ENCODE peak calls at places on chromosomes 7 and 10, in ten cellular contexts. One of them, this sample, is unnamed.
A peak's percentile ranks its signal among the peaks of the same experiment; 100 is the strongest.

GRCh38 chr7:102890292-102890970 is 22.4 kb upstream of the LRRC17 start:
- DNase-seq in CD4-positive, CD25-positive, alpha-beta regulatory T cell: no peak
- DNase-seq in A549: no peak
- DNase-seq in BE2C: no peak
- DNase-seq in colonic mucosa: no peak
- DNase-seq in OCI-LY7: no peak
- DNase-seq in psoas muscle: no peak
- DNase-seq in mesenchymal stem cell: peak; percentile 68
- DNase-seq in lung: no peak
- DNase-seq in body of pancreas: no peak
- DNase-seq in this sample: no peak

GRCh38 chr10:60446855-60447254 is 57.2 kb upstream of the ANK3 start:
- DNase-seq in CD4-positive, CD25-positive, alpha-beta regulatory T cell: no peak
- DNase-seq in A549: no peak
- DNase-seq in BE2C: no peak
- DNase-seq in colonic mucosa: no peak
- DNase-seq in OCI-LY7: no peak
- DNase-seq in psoas muscle: no peak
- DNase-seq in mesenchymal stem cell: no peak
- DNase-seq in lung: no peak
- DNase-seq in body of pancreas: peak; percentile 51
- DNase-seq in this sample: no peak

GRCh38 chr10:100730739-100731602 is 14.4 kb upstream of the PAX2 start:
- DNase-seq in CD4-positive, CD25-positive, alpha-beta regulatory T cell: no peak
- DNase-seq in A549: peak; percentile 71
- DNase-seq in BE2C: no peak
- DNase-seq in colonic mucosa: peak; percentile 58
- DNase-seq in OCI-LY7: no peak
- DNase-seq in psoas muscle: no peak
- DNase-seq in mesenchymal stem cell: peak; percentile 22
- DNase-seq in lung: no peak
- DNase-seq in body of pancreas: peak; percentile 25
- DNase-seq in this sample: peak; percentile 82

GRCh38 chr7:1368150-1368681 is 91.1 kb downstream of the MICALL2 start:
- DNase-seq in CD4-positive, CD25-positive, alpha-beta regulatory T cell: no peak
- DNase-seq in A549: no peak
- DNase-seq in BE2C: no peak
- DNase-seq in colonic mucosa: no peak
- DNase-seq in OCI-LY7: no peak
- DNase-seq in psoas muscle: no peak
- DNase-seq in mesenchymal stem cell: no peak
- DNase-seq in lung: no peak
- DNase-seq in body of pancreas: no peak
- DNase-seq in this sample: peak; percentile 36

GRCh38 chr10:13518076-13518692 is 10.6 kb downstream of the BEND7 start:
- DNase-seq in CD4-positive, CD25-positive, alpha-beta regulatory T cell: no peak
- DNase-seq in A549: no peak
- DNase-seq in BE2C: no peak
- DNase-seq in colonic mucosa: no peak
- DNase-seq in OCI-LY7: no peak
- DNase-seq in psoas muscle: no peak
- DNase-seq in mesenchymal stem cell: peak; percentile 19
- DNase-seq in lung: no peak
- DNase-seq in body of pancreas: no peak
- DNase-seq in this sample: peak; percentile 41

GRCh38 chr10:116274141-116274861 is 1.3 kb upstream of the GFRA1 start:
- DNase-seq in CD4-positive, CD25-positive, alpha-beta regulatory T cell: no peak
- DNase-seq in A549: peak; percentile 20
- DNase-seq in BE2C: no peak
- DNase-seq in colonic mucosa: no peak
- DNase-seq in OCI-LY7: no peak
- DNase-seq in psoas muscle: no peak
- DNase-seq in mesenchymal stem cell: peak; percentile 55
- DNase-seq in lung: no peak
- DNase-seq in body of pancreas: no peak
- DNase-seq in this sample: no peak

GRCh38 chr10:28669227-28670173 is 7.8 kb upstream of the BAMBI start:
- DNase-seq in CD4-positive, CD25-positive, alpha-beta regulatory T cell: no peak
- DNase-seq in A549: no peak
- DNase-seq in BE2C: no peak
- DNase-seq in colonic mucosa: no peak
- DNase-seq in OCI-LY7: no peak
- DNase-seq in psoas muscle: no peak
- DNase-seq in mesenchymal stem cell: no peak
- DNase-seq in lung: no peak
- DNase-seq in body of pancreas: peak; percentile 5
- DNase-seq in this sample: no peak

GRCh38 chr7:114422478-114423217 is 8.0 kb downstream of the FOXP2 start:
- DNase-seq in CD4-positive, CD25-positive, alpha-beta regulatory T cell: no peak
- DNase-seq in A549: no peak
- DNase-seq in BE2C: no peak
- DNase-seq in colonic mucosa: no peak
- DNase-seq in OCI-LY7: no peak
- DNase-seq in psoas muscle: no peak
- DNase-seq in mesenchymal stem cell: no peak
- DNase-seq in lung: no peak
- DNase-seq in body of pancreas: no peak
- DNase-seq in this sample: no peak

DNA sequence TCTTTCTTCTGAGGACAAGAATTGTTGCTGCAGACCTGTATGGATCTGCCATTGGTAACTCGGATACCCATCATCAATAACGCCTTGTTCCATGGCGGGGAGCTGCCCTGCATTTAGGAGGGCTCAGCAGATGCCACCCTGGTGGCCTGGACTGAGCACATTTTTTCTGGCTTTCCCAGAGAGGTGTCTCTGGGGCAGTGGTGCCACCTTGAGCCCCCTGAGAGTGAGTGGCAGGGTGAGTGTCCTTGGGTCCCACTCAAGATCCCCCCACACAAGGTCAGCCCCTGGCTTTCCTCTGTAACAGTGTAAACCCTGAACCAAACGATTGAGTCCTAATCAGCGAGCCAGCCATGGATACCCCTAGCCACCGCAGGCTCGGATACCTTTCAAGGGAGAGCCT is 258.6 kb downstream of the GLRX3 start:
- DNase-seq in CD4-positive, CD25-positive, alpha-beta regulatory T cell: no peak
- DNase-seq in A549: no peak
- DNase-seq in BE2C: no peak
- DNase-seq in colonic mucosa: no peak
- DNase-seq in OCI-LY7: no peak
- DNase-seq in psoas muscle: no peak
- DNase-seq in mesenchymal stem cell: no peak
- DNase-seq in lung: no peak
- DNase-seq in body of pancreas: no peak
- DNase-seq in this sample: no peak
- H3K9me3 ChIP-seq in CD4-positive, CD25-positive, alpha-beta regulatory T cell: peaks cover 4% of the 10 kb centered on the region
- H3K9me3 ChIP-seq in A549: no peaks in the 10 kb centered on the region
- H3K9me3 ChIP-seq in BE2C: no peaks in the 10 kb centered on the region
- H3K9me3 ChIP-seq in colonic mucosa: no peaks in the 10 kb centered on the region
- H3K9me3 ChIP-seq in OCI-LY7: peaks cover 8% of the 10 kb centered on the region
- H3K9me3 ChIP-seq in psoas muscle: peaks cover 5% of the 10 kb centered on the region
- H3K9me3 ChIP-seq in mesenchymal stem cell: peaks cover 24% of the 10 kb centered on the region
- H3K9me3 ChIP-seq in lung: peaks cover 44% of the 10 kb centered on the region
- H3K9me3 ChIP-seq in body of pancreas: no peaks in the 10 kb centered on the region
- H3K9me3 ChIP-seq in this sample: peaks cover 5% of the 10 kb centered on the region

GRCh38 chr10:43479275-43479674 is 42.4 kb downstream of the ZNF487 start:
- DNase-seq in CD4-positive, CD25-positive, alpha-beta regulatory T cell: no peak
- DNase-seq in A549: no peak
- DNase-seq in BE2C: no peak
- DNase-seq in colonic mucosa: no peak
- DNase-seq in OCI-LY7: no peak
- DNase-seq in psoas muscle: no peak
- DNase-seq in mesenchymal stem cell: no peak
- DNase-seq in lung: no peak
- DNase-seq in body of pancreas: no peak
- DNase-seq in this sample: no peak
- H3K4me1 ChIP-seq in CD4-positive, CD25-positive, alpha-beta regulatory T cell: no peaks in the 10 kb centered on the region
- H3K4me1 ChIP-seq in A549: no peaks in the 10 kb centered on the region
- H3K4me1 ChIP-seq in BE2C: no peaks in the 10 kb centered on the region
- H3K4me1 ChIP-seq in colonic mucosa: no peaks in the 10 kb centered on the region
- H3K4me1 ChIP-seq in OCI-LY7: no peaks in the 10 kb centered on the region
- H3K4me1 ChIP-seq in psoas muscle: no peaks in the 10 kb centered on the region
- H3K4me1 ChIP-seq in mesenchymal stem cell: no peaks in the 10 kb centered on the region
- H3K4me1 ChIP-seq in lung: no peaks in the 10 kb centered on the region
- H3K4me1 ChIP-seq in body of pancreas: no peaks in the 10 kb centered on the region
- H3K4me1 ChIP-seq in this sample: no peaks in the 10 kb centered on the region

GRCh38 chr7:157543276-157543675 is 206.5 kb downstream of the DNAJB6 start:
- DNase-seq in CD4-positive, CD25-positive, alpha-beta regulatory T cell: no peak
- DNase-seq in A549: no peak
- DNase-seq in BE2C: no peak
- DNase-seq in colonic mucosa: no peak
- DNase-seq in OCI-LY7: no peak
- DNase-seq in psoas muscle: no peak
- DNase-seq in mesenchymal stem cell: no peak
- DNase-seq in lung: no peak
- DNase-seq in body of pancreas: no peak
- DNase-seq in this sample: no peak
- H3K9me3 ChIP-seq in CD4-positive, CD25-positive, alpha-beta regulatory T cell: no peaks in the 10 kb centered on the region
- H3K9me3 ChIP-seq in A549: no peaks in the 10 kb centered on the region
- H3K9me3 ChIP-seq in BE2C: no peaks in the 10 kb centered on the region
- H3K9me3 ChIP-seq in colonic mucosa: no peaks in the 10 kb centered on the region
- H3K9me3 ChIP-seq in OCI-LY7: no peaks in the 10 kb centered on the region
- H3K9me3 ChIP-seq in psoas muscle: no peaks in the 10 kb centered on the region
- H3K9me3 ChIP-seq in mesenchymal stem cell: peaks cover 5% of the 10 kb centered on the region
- H3K9me3 ChIP-seq in lung: peaks cover 11% of the 10 kb centered on the region
- H3K9me3 ChIP-seq in body of pancreas: no peaks in the 10 kb centered on the region
- H3K9me3 ChIP-seq in this sample: no peaks in the 10 kb centered on the region

GRCh38 chr10:86286591-86287421 is 79.8 kb downstream of the GRID1 start:
- DNase-seq in CD4-positive, CD25-positive, alpha-beta regulatory T cell: no peak
- DNase-seq in A549: no peak
- DNase-seq in BE2C: no peak
- DNase-seq in colonic mucosa: peak; percentile 7
- DNase-seq in OCI-LY7: no peak
- DNase-seq in psoas muscle: no peak
- DNase-seq in mesenchymal stem cell: no peak
- DNase-seq in lung: no peak
- DNase-seq in body of pancreas: no peak
- DNase-seq in this sample: no peak

GRCh38 chr10:86289577-86289868 is 77.1 kb downstream of the GRID1 start:
- DNase-seq in CD4-positive, CD25-positive, alpha-beta regulatory T cell: no peak
- DNase-seq in A549: no peak
- DNase-seq in BE2C: no peak
- DNase-seq in colonic mucosa: peak; percentile 4
- DNase-seq in OCI-LY7: no peak
- DNase-seq in psoas muscle: no peak
- DNase-seq in mesenchymal stem cell: no peak
- DNase-seq in lung: peak; percentile 14
- DNase-seq in body of pancreas: no peak
- DNase-seq in this sample: no peak

GRCh38 chr10:86288695-86289576 is 77.7 kb downstream of the GRID1 start:
- DNase-seq in CD4-positive, CD25-positive, alpha-beta regulatory T cell: no peak
- DNase-seq in A549: no peak
- DNase-seq in BE2C: no peak
- DNase-seq in colonic mucosa: peak; percentile 9
- DNase-seq in OCI-LY7: no peak
- DNase-seq in psoas muscle: no peak
- DNase-seq in mesenchymal stem cell: no peak
- DNase-seq in lung: peak; percentile 22
- DNase-seq in body of pancreas: no peak
- DNase-seq in this sample: no peak

GRCh38 chr10:86287422-86287793 is 79.2 kb downstream of the GRID1 start:
- DNase-seq in CD4-positive, CD25-positive, alpha-beta regulatory T cell: no peak
- DNase-seq in A549: no peak
- DNase-seq in BE2C: no peak
- DNase-seq in colonic mucosa: no peak
- DNase-seq in OCI-LY7: no peak
- DNase-seq in psoas muscle: no peak
- DNase-seq in mesenchymal stem cell: no peak
- DNase-seq in lung: no peak
- DNase-seq in body of pancreas: no peak
- DNase-seq in this sample: no peak

DNA sequence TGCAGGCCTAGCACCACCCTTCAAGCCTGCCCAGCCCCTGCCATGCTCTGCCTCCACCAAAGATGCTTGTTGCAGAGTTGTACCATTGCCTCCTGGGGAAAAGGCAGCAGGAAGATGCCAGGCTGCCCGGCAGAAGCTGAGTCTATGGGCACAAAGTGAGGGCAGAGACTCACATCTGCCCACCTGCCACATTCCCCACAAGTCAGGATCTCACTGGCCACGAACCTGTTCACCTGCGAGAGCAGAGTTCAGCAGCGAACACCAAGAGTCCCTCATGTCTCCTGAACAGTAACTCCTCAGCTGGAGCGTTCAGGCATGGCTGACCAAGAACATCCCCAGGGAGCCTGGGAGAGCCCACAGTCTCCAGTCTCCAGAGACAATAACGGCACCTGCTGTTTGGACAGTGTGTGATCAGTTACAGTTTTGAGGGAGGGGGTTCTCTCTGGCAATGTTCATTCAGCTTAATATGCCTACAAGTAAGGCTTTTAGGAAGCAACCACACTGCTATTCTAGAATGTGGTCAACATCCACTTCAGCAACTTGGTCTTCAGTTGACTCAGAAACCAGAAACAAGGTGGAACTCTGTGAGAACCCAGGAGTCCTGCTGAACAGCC is 78.5 kb downstream of the GRID1 start:
- DNase-seq in CD4-positive, CD25-positive, alpha-beta regulatory T cell: no peak
- DNase-seq in A549: no peak
- DNase-seq in BE2C: peak; percentile 46
- DNase-seq in colonic mucosa: peak; percentile 7
- DNase-seq in OCI-LY7: peak; percentile 28
- DNase-seq in psoas muscle: no peak
- DNase-seq in mesenchymal stem cell: no peak
- DNase-seq in lung: no peak
- DNase-seq in body of pancreas: no peak
- DNase-seq in this sample: no peak
- H3K4me1 ChIP-seq in CD4-positive, CD25-positive, alpha-beta regulatory T cell: no peaks in the 10 kb centered on the region
- H3K4me1 ChIP-seq in A549: no peaks in the 10 kb centered on the region
- H3K4me1 ChIP-seq in BE2C: peaks cover 33% of the 10 kb centered on the region
- H3K4me1 ChIP-seq in colonic mucosa: no peaks in the 10 kb centered on the region
- H3K4me1 ChIP-seq in OCI-LY7: peaks cover 6% of the 10 kb centered on the region
- H3K4me1 ChIP-seq in psoas muscle: no peaks in the 10 kb centered on the region
- H3K4me1 ChIP-seq in mesenchymal stem cell: no peaks in the 10 kb centered on the region
- H3K4me1 ChIP-seq in lung: no peaks in the 10 kb centered on the region
- H3K4me1 ChIP-seq in body of pancreas: no peaks in the 10 kb centered on the region
- H3K4me1 ChIP-seq in this sample: no peaks in the 10 kb centered on the region

GRCh38 chr7:152403726-152404125 is 32.1 kb downstream of the KMT2C start:
- DNase-seq in CD4-positive, CD25-positive, alpha-beta regulatory T cell: no peak
- DNase-seq in A549: no peak
- DNase-seq in BE2C: no peak
- DNase-seq in colonic mucosa: no peak
- DNase-seq in OCI-LY7: no peak
- DNase-seq in psoas muscle: no peak
- DNase-seq in mesenchymal stem cell: no peak
- DNase-seq in lung: no peak
- DNase-seq in body of pancreas: no peak
- DNase-seq in this sample: no peak
- H3K9me3 ChIP-seq in CD4-positive, CD25-positive, alpha-beta regulatory T cell: peaks cover 1% of the 10 kb centered on the region
- H3K9me3 ChIP-seq in A549: peaks cover 5% of the 10 kb centered on the region
- H3K9me3 ChIP-seq in BE2C: peaks cover 14% of the 10 kb centered on the region
- H3K9me3 ChIP-seq in colonic mucosa: peaks cover 4% of the 10 kb centered on the region
- H3K9me3 ChIP-seq in OCI-LY7: peaks cover 19% of the 10 kb centered on the region
- H3K9me3 ChIP-seq in psoas muscle: no peaks in the 10 kb centered on the region
- H3K9me3 ChIP-seq in mesenchymal stem cell: peaks cover 25% of the 10 kb centered on the region
- H3K9me3 ChIP-seq in lung: peaks cover 2% of the 10 kb centered on the region
- H3K9me3 ChIP-seq in body of pancreas: no peaks in the 10 kb centered on the region
- H3K9me3 ChIP-seq in this sample: no peaks in the 10 kb centered on the region

DNA sequence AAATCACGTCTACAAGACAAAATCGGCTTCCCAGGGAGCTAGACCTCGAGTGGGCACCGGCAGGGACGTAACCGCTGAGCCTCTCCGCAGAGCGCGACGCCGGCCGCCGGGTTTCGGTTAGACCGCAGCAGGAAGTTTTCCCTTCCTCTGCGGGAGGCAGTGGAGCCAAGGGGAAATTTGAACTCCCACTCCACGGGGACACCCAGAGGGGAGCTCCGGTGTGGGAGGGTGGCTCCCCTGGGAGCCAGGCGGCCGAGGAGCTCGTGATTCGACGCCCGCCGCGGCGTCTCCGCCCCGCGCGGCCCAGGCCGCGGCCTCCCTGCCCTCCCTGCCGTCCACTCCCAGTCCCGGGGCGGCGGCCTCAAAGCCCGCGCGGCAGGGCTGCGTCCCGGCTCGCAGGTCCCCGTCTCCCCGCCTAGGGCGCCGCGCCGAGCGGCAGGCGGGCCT is 418 bp downstream of the SYPL1 start:
- DNase-seq in CD4-positive, CD25-positive, alpha-beta regulatory T cell: no peak
- DNase-seq in A549: peak; percentile 78
- DNase-seq in BE2C: peak; percentile 78
- DNase-seq in colonic mucosa: no peak
- DNase-seq in OCI-LY7: peak; percentile 65
- DNase-seq in psoas muscle: peak; percentile 74
- DNase-seq in mesenchymal stem cell: peak; percentile 73
- DNase-seq in lung: no peak
- DNase-seq in body of pancreas: peak; percentile 72
- DNase-seq in this sample: no peak
- H3K4me1 ChIP-seq in CD4-positive, CD25-positive, alpha-beta regulatory T cell: peaks cover 40% of the 10 kb centered on the region
- H3K4me1 ChIP-seq in A549: peaks cover 28% of the 10 kb centered on the region
- H3K4me1 ChIP-seq in BE2C: peaks cover 2% of the 10 kb centered on the region
- H3K4me1 ChIP-seq in colonic mucosa: peaks cover 15% of the 10 kb centered on the region
- H3K4me1 ChIP-seq in OCI-LY7: peaks cover 56% of the 10 kb centered on the region
- H3K4me1 ChIP-seq in psoas muscle: peaks cover 54% of the 10 kb centered on the region
- H3K4me1 ChIP-seq in mesenchymal stem cell: no peaks in the 10 kb centered on the region
- H3K4me1 ChIP-seq in lung: no peaks in the 10 kb centered on the region
- H3K4me1 ChIP-seq in body of pancreas: peaks cover 30% of the 10 kb centered on the region
- H3K4me1 ChIP-seq in this sample: peaks cover 25% of the 10 kb centered on the region